ENCODE peak calls at places on chromosomes 2 and 18, in ten cellular contexts. One of them, this sample, is unnamed.
A peak's percentile ranks its signal among the peaks of the same experiment; 100 is the strongest.

GRCh38 chr18:75280427-75281280 is 70.1 kb downstream of the TSHZ1 start:
- DNase-seq in cardiac muscle cell: no peak
- DNase-seq in GM23248: no peak
- DNase-seq in HCT116: no peak
- DNase-seq in PC-9: no peak
- DNase-seq in psoas muscle: no peak
- DNase-seq in vagina: no peak
- DNase-seq in upper lobe of right lung: no peak
- DNase-seq in heart left ventricle: no peak
- DNase-seq in fibroblast of lung: peak; percentile 14
- DNase-seq in this sample: peak; percentile 78

GRCh38 chr2:21422050-21422449 is 298.3 kb downstream of the TDRD15 start:
- DNase-seq in heart left ventricle: no peak
- DNase-seq in fibroblast of lung: no peak
- DNase-seq in PC-9: peak; percentile 19
- DNase-seq in GM23248: no peak
- DNase-seq in psoas muscle: no peak
- DNase-seq in upper lobe of right lung: peak; percentile 83
- DNase-seq in cardiac muscle cell: peak; percentile 67
- DNase-seq in vagina: no peak
- DNase-seq in HCT116: no peak
- DNase-seq in this sample: no peak

GRCh38 chr2:219065484-219065883 is 4.8 kb upstream of the IHH start:
- DNase-seq in fibroblast of lung: no peak
- DNase-seq in PC-9: no peak
- DNase-seq in upper lobe of right lung: no peak
- DNase-seq in heart left ventricle: no peak
- DNase-seq in vagina: no peak
- DNase-seq in psoas muscle: no peak
- DNase-seq in cardiac muscle cell: no peak
- DNase-seq in GM23248: no peak
- DNase-seq in HCT116: no peak
- DNase-seq in this sample: no peak

GRCh38 chr2:32990556-32990955 is 43.8 kb downstream of the LTBP1 start:
- DNase-seq in psoas muscle: no peak
- DNase-seq in vagina: no peak
- DNase-seq in GM23248: no peak
- DNase-seq in heart left ventricle: no peak
- DNase-seq in PC-9: no peak
- DNase-seq in cardiac muscle cell: no peak
- DNase-seq in HCT116: no peak
- DNase-seq in fibroblast of lung: no peak
- DNase-seq in upper lobe of right lung: no peak
- DNase-seq in this sample: no peak

GRCh38 chr2:109128048-109128465 is 948 bp upstream of the SH3RF3 start:
- DNase-seq in fibroblast of lung: peak; percentile 87
- DNase-seq in cardiac muscle cell: peak; percentile 90
- DNase-seq in HCT116: peak; percentile 26
- DNase-seq in vagina: no peak
- DNase-seq in upper lobe of right lung: peak; percentile 87
- DNase-seq in PC-9: peak; percentile 79
- DNase-seq in psoas muscle: peak; percentile 86
- DNase-seq in GM23248: peak; percentile 93
- DNase-seq in heart left ventricle: peak; percentile 90
- DNase-seq in this sample: peak; percentile 26

GRCh38 chr2:85584354-85584856 is at the start of gene VAMP5:
- DNase-seq in psoas muscle: peak; percentile 56
- DNase-seq in HCT116: no peak
- DNase-seq in GM23248: peak; percentile 68
- DNase-seq in vagina: no peak
- DNase-seq in heart left ventricle: peak; percentile 76
- DNase-seq in PC-9: no peak
- DNase-seq in upper lobe of right lung: no peak
- DNase-seq in cardiac muscle cell: no peak
- DNase-seq in fibroblast of lung: peak; percentile 32
- DNase-seq in this sample: peak; percentile 65

GRCh38 chr18:54229660-54230059 is 5.2 kb upstream of the MBD2 start:
- DNase-seq in PC-9: no peak
- DNase-seq in fibroblast of lung: no peak
- DNase-seq in heart left ventricle: no peak
- DNase-seq in psoas muscle: no peak
- DNase-seq in cardiac muscle cell: no peak
- DNase-seq in upper lobe of right lung: no peak
- DNase-seq in vagina: no peak
- DNase-seq in GM23248: no peak
- DNase-seq in HCT116: no peak
- DNase-seq in this sample: no peak

GRCh38 chr18:22856870-22857269 is 76.3 kb upstream of the RBBP8 start:
- DNase-seq in fibroblast of lung: no peak
- DNase-seq in GM23248: no peak
- DNase-seq in HCT116: no peak
- DNase-seq in psoas muscle: no peak
- DNase-seq in heart left ventricle: no peak
- DNase-seq in cardiac muscle cell: peak; percentile 17
- DNase-seq in upper lobe of right lung: no peak
- DNase-seq in PC-9: no peak
- DNase-seq in vagina: no peak
- DNase-seq in this sample: no peak

GRCh38 chr2:96108578-96109561 is 7.5 kb downstream of the ADRA2B start:
- DNase-seq in heart left ventricle: peak; percentile 80
- DNase-seq in fibroblast of lung: no peak
- DNase-seq in PC-9: no peak
- DNase-seq in psoas muscle: no peak
- DNase-seq in HCT116: no peak
- DNase-seq in GM23248: no peak
- DNase-seq in upper lobe of right lung: peak; percentile 55
- DNase-seq in vagina: no peak
- DNase-seq in cardiac muscle cell: peak; percentile 86
- DNase-seq in this sample: no peak

GRCh38 chr2:48589170-48589767 is 28.4 kb upstream of the GTF2A1L start:
- DNase-seq in cardiac muscle cell: peak; percentile 40
- DNase-seq in vagina: no peak
- DNase-seq in GM23248: peak; percentile 66
- DNase-seq in heart left ventricle: no peak
- DNase-seq in psoas muscle: peak; percentile 17
- DNase-seq in PC-9: peak; percentile 43
- DNase-seq in fibroblast of lung: peak; percentile 35
- DNase-seq in upper lobe of right lung: no peak
- DNase-seq in HCT116: peak; percentile 28
- DNase-seq in this sample: peak; percentile 4

GRCh38 chr2:54657664-54658083 is 65.8 kb upstream of the EML6 start:
- DNase-seq in vagina: peak; percentile 87
- DNase-seq in GM23248: peak; percentile 60
- DNase-seq in HCT116: peak; percentile 23
- DNase-seq in cardiac muscle cell: peak; percentile 56
- DNase-seq in heart left ventricle: peak; percentile 68
- DNase-seq in fibroblast of lung: no peak
- DNase-seq in upper lobe of right lung: no peak
- DNase-seq in psoas muscle: peak; percentile 61
- DNase-seq in PC-9: peak; percentile 29
- DNase-seq in this sample: peak; percentile 53

GRCh38 chr2:226767056-226767813 is 32.4 kb downstream of the IRS1 start:
- DNase-seq in GM23248: no peak
- DNase-seq in psoas muscle: no peak
- DNase-seq in HCT116: no peak
- DNase-seq in cardiac muscle cell: peak; percentile 82
- DNase-seq in PC-9: no peak
- DNase-seq in fibroblast of lung: peak; percentile 40
- DNase-seq in upper lobe of right lung: no peak
- DNase-seq in vagina: no peak
- DNase-seq in heart left ventricle: no peak
- DNase-seq in this sample: no peak

GRCh38 chr2:7706791-7707190 is 789.6 kb downstream of the RNF144A start:
- DNase-seq in psoas muscle: no peak
- DNase-seq in upper lobe of right lung: no peak
- DNase-seq in vagina: no peak
- DNase-seq in PC-9: no peak
- DNase-seq in cardiac muscle cell: no peak
- DNase-seq in GM23248: peak; percentile 40
- DNase-seq in HCT116: no peak
- DNase-seq in fibroblast of lung: no peak
- DNase-seq in heart left ventricle: no peak
- DNase-seq in this sample: no peak
- H3K4me1 ChIP-seq in psoas muscle: no peaks in the 10 kb centered on the region
- H3K4me1 ChIP-seq in upper lobe of right lung: no peaks in the 10 kb centered on the region
- H3K4me1 ChIP-seq in vagina: no peaks in the 10 kb centered on the region
- H3K4me1 ChIP-seq in PC-9: no peaks in the 10 kb centered on the region
- H3K4me1 ChIP-seq in cardiac muscle cell: peaks cover 13% of the 10 kb centered on the region
- H3K4me1 ChIP-seq in GM23248: peaks cover 48% of the 10 kb centered on the region
- H3K4me1 ChIP-seq in HCT116: no peaks in the 10 kb centered on the region
- H3K4me1 ChIP-seq in fibroblast of lung: peaks cover 2% of the 10 kb centered on the region
- H3K4me1 ChIP-seq in heart left ventricle: no peaks in the 10 kb centered on the region
- H3K4me1 ChIP-seq in this sample: no peaks in the 10 kb centered on the region

DNA sequence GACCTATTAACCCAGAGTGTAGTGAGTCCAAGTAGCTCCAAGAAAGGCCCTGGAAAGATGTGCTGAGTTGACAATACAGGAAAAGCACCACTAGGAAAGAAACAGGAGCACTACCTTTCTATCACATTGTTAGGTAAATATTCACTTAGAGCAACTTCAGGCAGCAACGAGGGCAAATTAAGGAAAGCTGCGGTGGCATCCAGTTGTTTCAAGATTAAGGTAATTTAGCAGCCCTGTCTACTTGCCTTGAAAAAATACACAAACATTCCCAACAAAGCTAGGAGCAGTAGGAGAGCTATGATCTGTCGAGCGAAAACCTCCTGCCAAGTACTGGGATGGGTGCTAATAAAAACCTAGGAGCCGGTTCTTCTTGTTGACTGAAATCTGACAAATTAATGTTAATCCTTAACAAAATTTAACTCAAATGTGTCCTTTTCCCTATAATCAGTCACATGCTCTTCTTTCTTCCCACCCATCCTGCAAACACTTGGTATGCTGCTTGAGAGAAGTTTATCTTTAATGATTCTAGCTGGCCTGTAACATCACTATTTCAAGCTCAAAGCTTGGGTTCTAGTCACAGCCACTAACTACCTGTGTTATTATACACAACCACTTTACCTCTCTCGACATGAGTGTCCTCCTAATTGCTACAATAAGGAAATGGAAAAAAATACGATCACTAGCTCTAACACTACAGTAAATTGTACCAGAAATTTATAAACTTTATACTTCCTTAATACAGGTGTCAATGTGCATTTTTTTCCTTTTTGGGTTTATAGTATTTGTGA is 2.0 kb downstream of the ACAA2 start:
- DNase-seq in cardiac muscle cell: no peak
- DNase-seq in fibroblast of lung: no peak
- DNase-seq in vagina: no peak
- DNase-seq in psoas muscle: no peak
- DNase-seq in GM23248: peak; percentile 15
- DNase-seq in upper lobe of right lung: no peak
- DNase-seq in HCT116: no peak
- DNase-seq in PC-9: no peak
- DNase-seq in heart left ventricle: no peak
- DNase-seq in this sample: peak; percentile 57
- H3K27ac ChIP-seq in cardiac muscle cell: no peak overlapping the region
- H3K27ac ChIP-seq in fibroblast of lung: no peak overlapping the region
- H3K27ac ChIP-seq in vagina: peak overlapping the region; percentile 18
- H3K27ac ChIP-seq in psoas muscle: no peak overlapping the region
- H3K27ac ChIP-seq in GM23248: no peak overlapping the region
- H3K27ac ChIP-seq in upper lobe of right lung: no peak overlapping the region
- H3K27ac ChIP-seq in HCT116: no peak overlapping the region
- H3K27ac ChIP-seq in PC-9: no peak overlapping the region
- H3K27ac ChIP-seq in heart left ventricle: no peak overlapping the region
- H3K27ac ChIP-seq in this sample: peak overlapping the region; percentile 64

GRCh38 chr2:80304522-80304878 is at the start of gene LRRTM1:
- DNase-seq in cardiac muscle cell: peak; percentile 69
- DNase-seq in upper lobe of right lung: peak; percentile 59
- DNase-seq in heart left ventricle: no peak
- DNase-seq in HCT116: no peak
- DNase-seq in psoas muscle: no peak
- DNase-seq in fibroblast of lung: peak; percentile 11
- DNase-seq in PC-9: no peak
- DNase-seq in GM23248: peak; percentile 12
- DNase-seq in vagina: no peak
- DNase-seq in this sample: no peak

GRCh38 chr2:80302001-80302464 is 2.5 kb downstream of the LRRTM1 start:
- DNase-seq in vagina: no peak
- DNase-seq in PC-9: no peak
- DNase-seq in upper lobe of right lung: no peak
- DNase-seq in cardiac muscle cell: no peak
- DNase-seq in HCT116: no peak
- DNase-seq in GM23248: no peak
- DNase-seq in psoas muscle: no peak
- DNase-seq in heart left ventricle: no peak
- DNase-seq in fibroblast of lung: no peak
- DNase-seq in this sample: no peak

GRCh38 chr2:80303006-80303741 is 1.4 kb downstream of the LRRTM1 start:
- DNase-seq in HCT116: no peak
- DNase-seq in upper lobe of right lung: no peak
- DNase-seq in GM23248: peak; percentile 5
- DNase-seq in PC-9: no peak
- DNase-seq in fibroblast of lung: peak; percentile 8
- DNase-seq in heart left ventricle: no peak
- DNase-seq in vagina: no peak
- DNase-seq in psoas muscle: no peak
- DNase-seq in cardiac muscle cell: peak; percentile 47
- DNase-seq in this sample: no peak

GRCh38 chr2:80303825-80304521 is 579 bp downstream of the LRRTM1 start:
- DNase-seq in GM23248: peak; percentile 9
- DNase-seq in heart left ventricle: no peak
- DNase-seq in HCT116: no peak
- DNase-seq in cardiac muscle cell: peak; percentile 65
- DNase-seq in fibroblast of lung: peak; percentile 9
- DNase-seq in PC-9: no peak
- DNase-seq in vagina: no peak
- DNase-seq in psoas muscle: no peak
- DNase-seq in upper lobe of right lung: peak; percentile 60
- DNase-seq in this sample: no peak

DNA sequence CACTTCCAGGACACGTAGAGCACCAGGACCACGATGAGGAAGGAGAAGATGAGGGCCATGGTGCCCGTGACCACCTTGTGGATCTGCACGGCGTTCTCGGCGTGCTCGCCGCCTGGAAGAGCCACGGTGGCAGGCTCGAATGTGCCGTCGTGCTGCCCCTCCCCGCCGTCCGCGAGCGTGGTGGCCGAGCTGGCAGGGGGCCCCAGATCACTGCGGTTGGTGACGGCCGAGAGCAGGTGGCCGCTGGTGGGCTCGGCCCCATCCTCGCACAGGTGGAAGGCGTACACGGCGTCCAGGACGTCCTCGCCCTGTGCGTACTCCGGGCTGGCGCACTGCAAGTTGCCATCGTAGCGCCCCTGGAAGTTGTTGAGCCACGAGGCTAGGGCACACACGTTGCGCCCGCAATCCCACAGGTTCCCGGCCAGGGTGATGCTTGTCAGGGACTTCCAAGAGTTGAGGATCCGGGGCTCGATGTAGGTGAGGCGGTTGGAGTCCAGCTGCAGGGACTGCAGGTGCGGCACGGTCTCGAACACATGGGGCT is 2.0 kb downstream of the LRRTM1 start:
- DNase-seq in heart left ventricle: no peak
- DNase-seq in vagina: no peak
- DNase-seq in PC-9: no peak
- DNase-seq in cardiac muscle cell: no peak
- DNase-seq in HCT116: no peak
- DNase-seq in fibroblast of lung: no peak
- DNase-seq in upper lobe of right lung: no peak
- DNase-seq in psoas muscle: no peak
- DNase-seq in GM23248: no peak
- DNase-seq in this sample: no peak
- H3K27me3 ChIP-seq in heart left ventricle: peaks cover 18% of the 10 kb centered on the region
- H3K27me3 ChIP-seq in vagina: no peaks in the 10 kb centered on the region
- H3K27me3 ChIP-seq in PC-9: peaks cover 7% of the 10 kb centered on the region
- H3K27me3 ChIP-seq in cardiac muscle cell: peaks cover 13% of the 10 kb centered on the region
- H3K27me3 ChIP-seq in HCT116: no peaks in the 10 kb centered on the region
- H3K27me3 ChIP-seq in fibroblast of lung: peaks cover 25% of the 10 kb centered on the region
- H3K27me3 ChIP-seq in upper lobe of right lung: peaks cover 56% of the 10 kb centered on the region
- H3K27me3 ChIP-seq in psoas muscle: no peaks in the 10 kb centered on the region
- H3K27me3 ChIP-seq in GM23248: peaks cover 39% of the 10 kb centered on the region
- H3K27me3 ChIP-seq in this sample: peaks cover 31% of the 10 kb centered on the region

GRCh38 chr2:37647941-37648315 is 23.5 kb downstream of the CDC42EP3 start:
- DNase-seq in cardiac muscle cell: no peak
- DNase-seq in PC-9: no peak
- DNase-seq in vagina: no peak
- DNase-seq in GM23248: no peak
- DNase-seq in HCT116: no peak
- DNase-seq in heart left ventricle: no peak
- DNase-seq in psoas muscle: no peak
- DNase-seq in fibroblast of lung: no peak
- DNase-seq in upper lobe of right lung: no peak
- DNase-seq in this sample: no peak
- H3K4me1 ChIP-seq in cardiac muscle cell: peaks cover 10% of the 10 kb centered on the region
- H3K4me1 ChIP-seq in PC-9: peaks cover 15% of the 10 kb centered on the region
- H3K4me1 ChIP-seq in vagina: peaks cover 38% of the 10 kb centered on the region
- H3K4me1 ChIP-seq in GM23248: peaks cover 93% of the 10 kb centered on the region
- H3K4me1 ChIP-seq in HCT116: peaks cover 9% of the 10 kb centered on the region
- H3K4me1 ChIP-seq in heart left ventricle: peaks cover 99% of the 10 kb centered on the region
- H3K4me1 ChIP-seq in psoas muscle: peaks cover 88% of the 10 kb centered on the region
- H3K4me1 ChIP-seq in fibroblast of lung: peaks cover 14% of the 10 kb centered on the region
- H3K4me1 ChIP-seq in upper lobe of right lung: peaks cover 69% of the 10 kb centered on the region
- H3K4me1 ChIP-seq in this sample: no peaks in the 10 kb centered on the region

This sample was measured in small intestine.